ENCODE peak calls at places on chromosomes 7 and 10, in seven cellular contexts. I, L, G, P, Y, U and W are unnamed samples.

GRCh38 chr7:150997075-150997511 is 6.3 kb downstream of the NOS3 start:
- DNase-seq in I (no peak), L (no peak), G (no peak), P (peak), Y (no peak), U (no peak), W (no peak)

GRCh38 chr10:20616918-20617801 is 280.0 kb downstream of the NEBL start:
- DNase-seq in I (no peak), L (peak), G (no peak), P (no peak), Y (no peak), U (no peak), W (no peak)

GRCh38 chr7:123797673-123798526 is 47.1 kb upstream of the HYAL4 start:
- DNase-seq in I (peak), L (peak), G (peak), P (peak), Y (no peak), U (no peak), W (no peak)

GRCh38 chr10:132223156-132223590 is 36.4 kb downstream of the DPYSL4 start:
- DNase-seq in I (peak), L (peak), G (peak), P (peak), Y (peak), U (peak), W (peak)

GRCh38 chr7:15554081-15554480 is 7.7 kb downstream of the AGMO start:
- DNase-seq in I (no peak), L (no peak), G (peak), P (no peak), Y (no peak), U (no peak), W (no peak)

GRCh38 chr10:33421789-33422188 is 87.3 kb upstream of the NRP1 start:
- DNase-seq in I (no peak), L (no peak), G (peak), P (no peak), Y (no peak), U (no peak), W (no peak)

GRCh38 chr7:136637826-136638225 is 230.6 kb upstream of the CHRM2 start:
- DNase-seq in I (no peak), L (peak), G (no peak), P (no peak), Y (no peak), U (peak), W (no peak)

GRCh38 chr10:13690281-13690825 is 103.6 kb downstream of the PRPF18 start:
- DNase-seq in I (peak), L (peak), G (no peak), P (no peak), Y (no peak), U (no peak), W (no peak)

GRCh38 chr10:1354776-1355435 is 298.7 kb downstream of the WDR37 start:
- DNase-seq in I (no peak), L (no peak), G (no peak), P (no peak), Y (no peak), U (no peak), W (no peak)

GRCh38 chr10:102267748-102268147 is 22.4 kb downstream of the GBF1 start:
- DNase-seq in I (no peak), L (no peak), G (peak), P (no peak), Y (no peak), U (no peak), W (no peak)

GRCh38 chr7:78968951-78969350 is 484.5 kb downstream of the MAGI2 start:
- DNase-seq in I (no peak), L (no peak), G (no peak), P (no peak), Y (no peak), U (no peak), W (no peak)

GRCh38 chr10:6346621-6347020 is 143.9 kb downstream of the PFKFB3 start:
- DNase-seq in I (no peak), L (no peak), G (no peak), P (no peak), Y (no peak), U (no peak), W (no peak)

GRCh38 chr7:100687740-100688592 is 6.1 kb downstream of the GIGYF1 start:
- DNase-seq in I (no peak), L (no peak), G (no peak), P (no peak), Y (no peak), U (no peak), W (no peak)

GRCh38 chr7:46131916-46132795 is 211.1 kb upstream of the IGFBP3 start:
- DNase-seq in I (peak), L (no peak), G (peak), P (no peak), Y (no peak), U (no peak), W (no peak)

GRCh38 chr7:132160525-132161230 is 415.6 kb downstream of the PLXNA4 start:
- DNase-seq in I (no peak), L (peak), G (no peak), P (no peak), Y (no peak), U (no peak), W (peak)

GRCh38 chr7:138919256-138919655 is 61.9 kb downstream of the KIAA1549 start:
- DNase-seq in I (no peak), L (no peak), G (no peak), P (no peak), Y (no peak), U (no peak), W (no peak)

GRCh38 chr7:74002474-74003017 is 25.4 kb upstream of the ELN start:
- DNase-seq in I (no peak), L (no peak), G (peak), P (no peak), Y (no peak), U (no peak), W (no peak)

GRCh38 chr7:103134866-103135554 is 13.9 kb downstream of the NAPEPLD start:
- DNase-seq in I (no peak), L (no peak), G (peak), P (no peak), Y (no peak), U (no peak), W (no peak)

GRCh38 chr10:47123889-47124288 is 176.1 kb upstream of the GDF10 start:
- DNase-seq in I (no peak), L (no peak), G (no peak), P (no peak), Y (no peak), U (no peak), W (no peak)

GRCh38 chr7:87653178-87653577 is 25.0 kb downstream of the RUNDC3B start:
- DNase-seq in I (no peak), L (no peak), G (no peak), P (no peak), Y (no peak), U (no peak), W (no peak)

GRCh38 chr10:26222563-26222962 is 6.0 kb downstream of the GAD2 start:
- DNase-seq in I (no peak), L (no peak), G (no peak), P (peak), Y (no peak), U (no peak), W (no peak)

GRCh38 chr10:132961864-132962622 is 19.7 kb upstream of the CFAP46 start:
- DNase-seq in I (peak), L (peak), G (peak), P (peak), Y (no peak), U (no peak), W (peak)

GRCh38 chr10:99461230-99461629 is 30.8 kb upstream of the GOT1 start:
- DNase-seq in I (no peak), L (no peak), G (no peak), P (no peak), Y (no peak), U (no peak), W (no peak)

GRCh38 chr10:14191871-14192270 is 138.9 kb downstream of the FRMD4A start:
- DNase-seq in I (no peak), L (no peak), G (no peak), P (no peak), Y (no peak), U (no peak), W (no peak)

GRCh38 chr7:151271699-151272355 is 23.3 kb upstream of the SMARCD3 start:
- DNase-seq in I (no peak), L (peak), G (peak), P (no peak), Y (no peak), U (no peak), W (no peak)

GRCh38 chr10:34814228-34815173 is 595 bp downstream of the PARD3 start:
- DNase-seq in I (peak), L (no peak), G (peak), P (peak), Y (no peak), U (no peak), W (peak)

GRCh38 chr10:96298362-96298761 is 5.9 kb upstream of the DNTT start:
- DNase-seq in I (no peak), L (no peak), G (no peak), P (no peak), Y (no peak), U (no peak), W (no peak)

GRCh38 chr10:34250722-34251121 is 564.4 kb downstream of the PARD3 start:
- DNase-seq in I (no peak), L (no peak), G (no peak), P (no peak), Y (no peak), U (no peak), W (no peak)

GRCh38 chr10:116024479-116024878 is 248.5 kb downstream of the GFRA1 start:
- DNase-seq in I (no peak), L (no peak), G (no peak), P (no peak), Y (no peak), U (no peak), W (no peak)

GRCh38 chr10:98038333-98038732 is 7.9 kb upstream of the CRTAC1 start:
- DNase-seq in I (peak), L (no peak), G (no peak), P (no peak), Y (no peak), U (no peak), W (no peak)

GRCh38 chr10:124030061-124030460 is 63.3 kb downstream of the CHST15 start:
- DNase-seq in I (no peak), L (no peak), G (no peak), P (no peak), Y (no peak), U (no peak), W (no peak)

GRCh38 chr10:44425466-44425865 is 40.6 kb upstream of the CXCL12 start:
- DNase-seq in I (no peak), L (no peak), G (no peak), P (no peak), Y (no peak), U (no peak), W (no peak)

GRCh38 chr7:28623105-28623730 is 210.9 kb downstream of the CREB5 start:
- DNase-seq in I (no peak), L (no peak), G (peak), P (no peak), Y (no peak), U (no peak), W (no peak)

GRCh38 chr10:14414901-14415300 is 84.2 kb upstream of the FRMD4A start:
- DNase-seq in I (no peak), L (peak), G (peak), P (no peak), Y (no peak), U (no peak), W (no peak)

GRCh38 chr10:104456817-104457657 is 103.4 kb downstream of the CFAP58 start:
- DNase-seq in I (no peak), L (no peak), G (no peak), P (no peak), Y (no peak), U (no peak), W (no peak)

GRCh38 chr7:128841961-128842673 is 11.9 kb downstream of the FLNC start:
- DNase-seq in I (peak), L (no peak), G (peak), P (peak), Y (no peak), U (no peak), W (peak)

GRCh38 chr7:47232751-47233412 is 349.0 kb downstream of the TNS3 start:
- DNase-seq in I (no peak), L (no peak), G (peak), P (peak), Y (no peak), U (no peak), W (no peak)

GRCh38 chr7:142104550-142105527 is 6.7 kb upstream of the MGAM2 start:
- DNase-seq in I (no peak), L (peak), G (peak), P (no peak), Y (no peak), U (no peak), W (no peak)

GRCh38 chr7:92641921-92642511 is 51.8 kb upstream of the FAM133B start:
- DNase-seq in I (no peak), L (no peak), G (peak), P (peak), Y (no peak), U (no peak), W (no peak)

GRCh38 chr7:2520131-2520807 is 695 bp downstream of the LFNG start:
- DNase-seq in I (peak), L (no peak), G (no peak), P (peak), Y (no peak), U (peak), W (peak)